ENCODE peak calls at places on chromosomes 5 and 9, in four cellular contexts. One of them, this sample, is unnamed.
A peak's percentile ranks its signal among the peaks of the same experiment; 100 is the strongest.

GRCh38 chr5:125043781-125044391 is 297.4 kb upstream of the ZNF608 start:
- DNase-seq in HepG2: no peak
- DNase-seq in K562: no peak
- DNase-seq in GM12878: no peak
- DNase-seq in this sample: peak; percentile 72

GRCh38 chr5:132430736-132431135 is 59.8 kb downstream of the IRF1 start:
- DNase-seq in HepG2: no peak
- DNase-seq in K562: no peak
- DNase-seq in GM12878: no peak
- DNase-seq in this sample: no peak

GRCh38 chr9:135330685-135331590 is 148.6 kb upstream of the PPP1R26 start:
- DNase-seq in HepG2: no peak
- DNase-seq in K562: no peak
- DNase-seq in GM12878: no peak
- DNase-seq in this sample: peak; percentile 30

GRCh38 chr5:72956324-72957140 is 691 bp downstream of the FCHO2 start:
- DNase-seq in HepG2: peak; percentile 29
- DNase-seq in K562: peak; percentile 66
- DNase-seq in GM12878: no peak
- DNase-seq in this sample: peak; percentile 88

GRCh38 chr9:98410185-98410697 is 154.8 kb upstream of the TBC1D2 start:
- DNase-seq in HepG2: peak; percentile 10
- DNase-seq in K562: peak; percentile 87
- DNase-seq in GM12878: no peak
- DNase-seq in this sample: peak; percentile 68

GRCh38 chr5:29984153-29984534 is 1209.3 kb upstream of the CDH6 start:
- DNase-seq in HepG2: no peak
- DNase-seq in K562: peak; percentile 42
- DNase-seq in GM12878: no peak
- DNase-seq in this sample: no peak

GRCh38 chr9:15346837-15347236 is 39.8 kb upstream of the TTC39B start:
- DNase-seq in HepG2: peak; percentile 30
- DNase-seq in K562: no peak
- DNase-seq in GM12878: no peak
- DNase-seq in this sample: no peak

GRCh38 chr5:175892401-175892800 is 21.0 kb downstream of the CPLX2 start:
- DNase-seq in HepG2: no peak
- DNase-seq in K562: peak; percentile 37
- DNase-seq in GM12878: no peak
- DNase-seq in this sample: no peak

GRCh38 chr5:154513669-154514084 is 35.6 kb upstream of the HAND1 start:
- DNase-seq in HepG2: no peak
- DNase-seq in K562: no peak
- DNase-seq in GM12878: peak; percentile 61
- DNase-seq in this sample: no peak

GRCh38 chr5:6831678-6832077 is 118.4 kb downstream of the TENT4A start:
- DNase-seq in HepG2: no peak
- DNase-seq in K562: no peak
- DNase-seq in GM12878: no peak
- DNase-seq in this sample: no peak

GRCh38 chr5:145887976-145888574 is 15.3 kb upstream of the GRXCR2 start:
- DNase-seq in HepG2: peak; percentile 56
- DNase-seq in K562: peak; percentile 46
- DNase-seq in GM12878: no peak
- DNase-seq in this sample: peak; percentile 33

GRCh38 chr5:111252799-111253564 is 28.8 kb downstream of the CAMK4 start:
- DNase-seq in HepG2: no peak
- DNase-seq in K562: no peak
- DNase-seq in GM12878: no peak
- DNase-seq in this sample: no peak

GRCh38 chr9:7910426-7911015 is 110.9 kb upstream of the DMAC1 start:
- DNase-seq in HepG2: no peak
- DNase-seq in K562: no peak
- DNase-seq in GM12878: no peak
- DNase-seq in this sample: no peak

GRCh38 chr5:74995931-74996330 is 56.4 kb downstream of the GCNT4 start:
- DNase-seq in HepG2: no peak
- DNase-seq in K562: no peak
- DNase-seq in GM12878: no peak
- DNase-seq in this sample: no peak

GRCh38 chr5:109089191-109089590 is 320.6 kb downstream of the PJA2 start:
- DNase-seq in HepG2: no peak
- DNase-seq in K562: no peak
- DNase-seq in GM12878: no peak
- DNase-seq in this sample: no peak

GRCh38 chr9:136722093-136722968 is 10.0 kb downstream of the DIPK1B start:
- DNase-seq in HepG2: no peak
- DNase-seq in K562: no peak
- DNase-seq in GM12878: no peak
- DNase-seq in this sample: no peak

GRCh38 chr9:96859461-96860198 is 5.3 kb upstream of the ZNF782 start:
- DNase-seq in HepG2: no peak
- DNase-seq in K562: no peak
- DNase-seq in GM12878: no peak
- DNase-seq in this sample: peak; percentile 47

GRCh38 chr9:20219437-20219836 is 402.9 kb downstream of the MLLT3 start:
- DNase-seq in HepG2: no peak
- DNase-seq in K562: no peak
- DNase-seq in GM12878: no peak
- DNase-seq in this sample: no peak

GRCh38 chr5:108727639-108728565 is 19.8 kb upstream of the FER start:
- DNase-seq in HepG2: peak; percentile 59
- DNase-seq in K562: peak; percentile 94
- DNase-seq in GM12878: no peak
- DNase-seq in this sample: peak; percentile 94

GRCh38 chr5:122392844-122393243 is 80.8 kb downstream of the SNCAIP start:
- DNase-seq in HepG2: no peak
- DNase-seq in K562: no peak
- DNase-seq in GM12878: no peak
- DNase-seq in this sample: no peak

GRCh38 chr9:114968710-114969109 is 38.3 kb upstream of the TNFSF8 start:
- DNase-seq in HepG2: no peak
- DNase-seq in K562: no peak
- DNase-seq in GM12878: no peak
- DNase-seq in this sample: no peak

GRCh38 chr9:114061830-114062474 is 16.1 kb downstream of the AMBP start:
- DNase-seq in HepG2: peak; percentile 56
- DNase-seq in K562: no peak
- DNase-seq in GM12878: no peak
- DNase-seq in this sample: no peak

GRCh38 chr9:134243778-134244467 is 79.6 kb upstream of the RNU6ATAC start:
- DNase-seq in HepG2: no peak
- DNase-seq in K562: no peak
- DNase-seq in GM12878: peak; percentile 42
- DNase-seq in this sample: no peak

GRCh38 chr9:86041331-86041741 is 58.0 kb downstream of the GOLM1 start:
- DNase-seq in HepG2: no peak
- DNase-seq in K562: no peak
- DNase-seq in GM12878: no peak
- DNase-seq in this sample: no peak

GRCh38 chr5:111172504-111172903 is 51.7 kb upstream of the CAMK4 start:
- DNase-seq in HepG2: no peak
- DNase-seq in K562: peak; percentile 5
- DNase-seq in GM12878: no peak
- DNase-seq in this sample: no peak

DNA sequence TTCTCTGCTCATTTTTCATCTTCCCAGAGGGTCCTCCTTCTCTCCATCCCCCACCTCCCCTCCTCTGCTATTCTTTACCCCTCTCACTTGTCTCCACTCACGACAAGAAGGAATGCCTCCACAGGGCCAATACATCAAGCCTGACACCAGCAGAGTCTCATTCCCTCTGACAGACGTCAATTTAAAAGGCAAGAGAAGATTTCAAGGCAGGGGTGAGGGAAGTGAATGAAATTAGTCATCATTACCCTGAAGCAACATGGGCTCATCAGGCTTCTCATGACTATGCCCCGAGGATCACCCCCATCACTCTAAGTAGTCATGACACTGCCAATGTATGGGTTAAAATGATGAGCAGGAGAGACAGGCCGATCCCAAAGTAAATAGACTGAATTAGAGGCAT is 504.3 kb downstream of the TLE4 start:
- DNase-seq in HepG2: no peak
- DNase-seq in K562: no peak
- DNase-seq in GM12878: no peak
- DNase-seq in this sample: no peak
- TF ChIP-seq FOXM1 in HepG2: no peak
- TF ChIP-seq FOXM1 in K562: no peak
- TF ChIP-seq FOXM1 in GM12878: no peak
- TF ChIP-seq FOXM1 in this sample: no peak

DNA sequence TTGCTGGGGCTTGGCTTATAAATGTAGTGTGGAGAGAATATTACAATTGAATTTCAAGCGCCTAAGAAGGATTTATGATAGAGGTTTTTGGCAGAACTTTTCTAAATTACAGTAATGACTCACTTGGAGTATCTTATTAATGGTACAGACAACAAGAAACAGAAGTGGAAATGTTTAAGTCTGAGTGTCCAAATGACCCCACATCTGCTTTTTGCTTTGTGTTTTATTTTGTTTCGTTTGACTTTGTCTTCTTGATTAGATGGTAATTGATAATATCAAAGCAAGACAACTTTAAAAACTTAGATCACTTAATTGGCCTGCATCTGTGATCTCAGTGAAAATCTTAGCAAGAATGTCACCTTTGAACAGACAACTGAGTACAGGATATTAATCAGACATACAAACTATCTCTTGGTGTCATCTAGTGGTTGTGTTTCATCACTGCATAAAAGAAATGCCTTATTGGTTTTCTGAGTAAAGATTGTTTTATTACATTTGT is 577.4 kb downstream of the ISL1 start:
- DNase-seq in HepG2: no peak
- DNase-seq in K562: no peak
- DNase-seq in GM12878: no peak
- DNase-seq in this sample: peak; percentile 12
- TF ChIP-seq USF2 in HepG2: no peak
- TF ChIP-seq USF2 in K562: no peak
- TF ChIP-seq USF2 in GM12878: no peak
- TF ChIP-seq USF2 in this sample: no peak

GRCh38 chr5:97242351-97242750 is 59.3 kb upstream of the RIOK2 start:
- DNase-seq in HepG2: no peak
- DNase-seq in K562: no peak
- DNase-seq in GM12878: no peak
- DNase-seq in this sample: no peak

GRCh38 chr5:97245371-97245770 is 62.3 kb upstream of the RIOK2 start:
- DNase-seq in HepG2: no peak
- DNase-seq in K562: no peak
- DNase-seq in GM12878: no peak
- DNase-seq in this sample: no peak

GRCh38 chr5:97243352-97243751 is 60.3 kb upstream of the RIOK2 start:
- DNase-seq in HepG2: peak; percentile 2
- DNase-seq in K562: no peak
- DNase-seq in GM12878: no peak
- DNase-seq in this sample: no peak
- TF ChIP-seq JUND in HepG2: no peak
- TF ChIP-seq JUND in K562: no peak
- TF ChIP-seq JUND in GM12878: no peak
- TF ChIP-seq JUND in this sample: no peak

DNA sequence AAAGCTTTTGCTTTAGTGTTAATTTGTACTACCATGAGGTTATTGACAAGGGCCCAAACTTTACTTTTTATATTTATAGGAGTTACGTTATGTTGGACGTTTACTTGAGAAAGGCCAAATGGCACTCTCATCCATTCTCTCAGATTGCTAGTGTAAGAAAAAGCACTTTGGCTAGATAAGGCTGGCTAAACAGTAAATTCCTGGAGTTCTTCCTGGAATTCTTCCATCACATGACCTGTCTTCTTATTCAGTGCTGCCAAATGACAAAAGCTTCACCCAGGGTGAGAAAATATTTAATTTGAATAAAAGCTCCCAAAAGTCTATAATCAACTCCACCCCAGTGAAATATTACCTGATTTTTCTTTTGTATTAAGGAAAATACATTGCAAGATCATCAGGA is 1568.9 kb upstream of the ACO1 start:
- DNase-seq in HepG2: no peak
- DNase-seq in K562: no peak
- DNase-seq in GM12878: no peak
- DNase-seq in this sample: no peak
- TF ChIP-seq FOXM1 in HepG2: no peak
- TF ChIP-seq FOXM1 in K562: no peak
- TF ChIP-seq FOXM1 in GM12878: no peak
- TF ChIP-seq FOXM1 in this sample: no peak

GRCh38 chr9:126692041-126692758 is 78.5 kb downstream of the LMX1B start:
- DNase-seq in HepG2: no peak
- DNase-seq in K562: no peak
- DNase-seq in GM12878: no peak
- DNase-seq in this sample: no peak

GRCh38 chr9:126689027-126689825 is 75.5 kb downstream of the LMX1B start:
- DNase-seq in HepG2: no peak
- DNase-seq in K562: no peak
- DNase-seq in GM12878: no peak
- DNase-seq in this sample: peak; percentile 64

GRCh38 chr9:126692759-126693427 is 79.2 kb downstream of the LMX1B start:
- DNase-seq in HepG2: no peak
- DNase-seq in K562: no peak
- DNase-seq in GM12878: no peak
- DNase-seq in this sample: no peak

GRCh38 chr9:126688617-126689016 is 74.9 kb downstream of the LMX1B start:
- DNase-seq in HepG2: no peak
- DNase-seq in K562: no peak
- DNase-seq in GM12878: no peak
- DNase-seq in this sample: no peak

DNA sequence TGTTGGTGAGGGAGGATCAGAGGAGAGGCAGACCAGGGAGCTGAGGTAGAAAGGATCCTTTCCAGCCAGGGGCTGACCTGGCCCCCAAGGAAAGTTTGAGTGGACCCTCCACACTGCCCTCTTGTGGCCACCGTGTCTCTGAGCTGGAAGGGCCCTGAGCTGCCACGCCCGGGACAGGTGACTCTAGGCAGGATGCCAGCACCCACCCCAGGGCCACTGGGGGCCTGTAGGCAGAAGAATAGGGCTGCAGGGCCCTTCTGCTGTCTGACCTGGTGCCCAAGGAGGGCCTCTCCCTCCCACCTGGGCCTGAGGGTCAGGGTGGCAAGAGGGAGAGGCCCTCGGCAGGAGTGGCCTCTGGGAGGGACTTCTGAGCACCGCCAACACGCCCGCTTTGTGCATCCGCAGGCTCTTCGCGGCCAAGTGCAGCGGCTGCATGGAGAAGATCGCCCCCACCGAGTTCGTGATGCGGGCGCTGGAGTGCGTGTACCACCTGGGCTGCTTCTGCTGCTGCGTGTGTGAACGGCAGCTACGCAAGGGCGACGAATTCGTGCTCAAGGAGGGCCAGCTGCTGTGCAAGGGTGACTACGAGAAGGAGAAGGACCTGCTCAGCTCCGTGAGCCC is 76.8 kb downstream of the LMX1B start:
- DNase-seq in HepG2: no peak
- DNase-seq in K562: peak; percentile 78
- DNase-seq in GM12878: no peak
- DNase-seq in this sample: peak; percentile 82
- TF ChIP-seq USF2 in HepG2: no peak
- TF ChIP-seq USF2 in K562: no peak
- TF ChIP-seq USF2 in GM12878: no peak
- TF ChIP-seq USF2 in this sample: no peak

GRCh38 chr5:15620501-15620900 is 120.5 kb downstream of the FBXL7 start:
- DNase-seq in HepG2: no peak
- DNase-seq in K562: no peak
- DNase-seq in GM12878: no peak
- DNase-seq in this sample: no peak
- TF ChIP-seq JUND in HepG2: no peak
- TF ChIP-seq JUND in K562: no peak
- TF ChIP-seq JUND in GM12878: no peak
- TF ChIP-seq JUND in this sample: peak; percentile 68

This sample was measured in SK-N-SH.